ENCODE peak calls at places on chromosomes 16 and 17, in seven cellular contexts. T is pancreas, J is esophagus squamous epithelium, H is AG10803, E is astrocyte of the spinal cord, L is HFF-Myc, N is GM06990. G is an unnamed sample.

GRCh38 chr17:21160401-21160800 is 33.6 kb downstream of the DHRS7B start:
- DNase-seq in T (no peak), J (no peak), H (peak), E (no peak), L (no peak), N (no peak), G (peak)

GRCh38 chr16:83689385-83689831 is 118.4 kb upstream of the HSBP1 start:
- DNase-seq in T (no peak), J (no peak), H (peak), E (peak), L (peak), N (no peak), G (peak)

GRCh38 chr17:19702231-19702641 is 14.1 kb downstream of the SLC47A2 start:
- DNase-seq in T (no peak), J (no peak), H (no peak), E (no peak), L (no peak), N (no peak), G (no peak)

GRCh38 chr16:57669476-57670162 is 1.5 kb downstream of the ADGRG3 start:
- DNase-seq in T (no peak), J (no peak), H (no peak), E (no peak), L (no peak), N (no peak), G (no peak)

GRCh38 chr17:45425125-45425983 is 7.3 kb downstream of the ARHGAP27 start:
- DNase-seq in T (peak), J (no peak), H (peak), E (peak), L (peak), N (no peak), G (peak)

GRCh38 chr16:29231231-29231630 is 175.3 kb downstream of the NPIPB11 start:
- DNase-seq in T (no peak), J (no peak), H (peak), E (no peak), L (no peak), N (no peak), G (peak)

GRCh38 chr17:57906910-57907309 is 48.3 kb downstream of the CUEDC1 start:
- DNase-seq in T (no peak), J (no peak), H (no peak), E (no peak), L (no peak), N (no peak), G (no peak)

GRCh38 chr16:19304670-19305240 is 19.2 kb downstream of the CLEC19A start:
- DNase-seq in T (no peak), J (no peak), H (no peak), E (no peak), L (no peak), N (no peak), G (no peak)

GRCh38 chr16:19785081-19785480 is 67.0 kb downstream of the IQCK start:
- DNase-seq in T (no peak), J (no peak), H (no peak), E (no peak), L (no peak), N (no peak), G (no peak)

GRCh38 chr17:4948997-4949320 is 629 bp upstream of the PFN1 start:
- DNase-seq in T (peak), J (no peak), H (peak), E (peak), L (no peak), N (peak), G (peak)

GRCh38 chr17:69245617-69246016 is 17.0 kb upstream of the ABCA10 start:
- DNase-seq in T (no peak), J (no peak), H (no peak), E (no peak), L (no peak), N (peak), G (no peak)

GRCh38 chr17:57090560-57091185 is 5.6 kb downstream of the AKAP1 start:
- DNase-seq in T (no peak), J (no peak), H (peak), E (no peak), L (no peak), N (no peak), G (peak)

GRCh38 chr17:8954339-8954738 is 11.2 kb downstream of the PIK3R5 start:
- DNase-seq in T (no peak), J (peak), H (no peak), E (no peak), L (no peak), N (peak), G (no peak)

GRCh38 chr17:6572997-6573396 is 16.6 kb upstream of the PITPNM3 start:
- DNase-seq in T (no peak), J (no peak), H (no peak), E (no peak), L (no peak), N (no peak), G (no peak)

GRCh38 chr17:57121308-57122042 is 36.4 kb downstream of the AKAP1 start:
- DNase-seq in T (peak), J (no peak), H (peak), E (peak), L (no peak), N (no peak), G (peak)

GRCh38 chr17:27473748-27474609 is 17.7 kb downstream of the KSR1 start:
- DNase-seq in T (peak), J (no peak), H (no peak), E (no peak), L (no peak), N (peak), G (no peak)

GRCh38 chr16:52573365-52574104 is 26.6 kb upstream of the TOX3 start:
- DNase-seq in T (peak), J (no peak), H (no peak), E (no peak), L (no peak), N (no peak), G (no peak)

GRCh38 chr17:59330314-59330942 is 1.0 kb upstream of the YPEL2 start:
- DNase-seq in T (peak), J (no peak), H (no peak), E (no peak), L (no peak), N (no peak), G (no peak)

GRCh38 chr16:85031451-85031850 is 3.9 kb downstream of the KIAA0513 start:
- DNase-seq in T (no peak), J (no peak), H (no peak), E (no peak), L (no peak), N (no peak), G (no peak)

GRCh38 chr16:50473375-50473945 is 74.7 kb upstream of the NKD1 start:
- DNase-seq in T (no peak), J (no peak), H (no peak), E (no peak), L (peak), N (no peak), G (no peak)

GRCh38 chr17:48997103-48997826 is at the start of gene IGF2BP1:
- DNase-seq in T (no peak), J (no peak), H (peak), E (peak), L (no peak), N (no peak), G (peak)

DNA sequence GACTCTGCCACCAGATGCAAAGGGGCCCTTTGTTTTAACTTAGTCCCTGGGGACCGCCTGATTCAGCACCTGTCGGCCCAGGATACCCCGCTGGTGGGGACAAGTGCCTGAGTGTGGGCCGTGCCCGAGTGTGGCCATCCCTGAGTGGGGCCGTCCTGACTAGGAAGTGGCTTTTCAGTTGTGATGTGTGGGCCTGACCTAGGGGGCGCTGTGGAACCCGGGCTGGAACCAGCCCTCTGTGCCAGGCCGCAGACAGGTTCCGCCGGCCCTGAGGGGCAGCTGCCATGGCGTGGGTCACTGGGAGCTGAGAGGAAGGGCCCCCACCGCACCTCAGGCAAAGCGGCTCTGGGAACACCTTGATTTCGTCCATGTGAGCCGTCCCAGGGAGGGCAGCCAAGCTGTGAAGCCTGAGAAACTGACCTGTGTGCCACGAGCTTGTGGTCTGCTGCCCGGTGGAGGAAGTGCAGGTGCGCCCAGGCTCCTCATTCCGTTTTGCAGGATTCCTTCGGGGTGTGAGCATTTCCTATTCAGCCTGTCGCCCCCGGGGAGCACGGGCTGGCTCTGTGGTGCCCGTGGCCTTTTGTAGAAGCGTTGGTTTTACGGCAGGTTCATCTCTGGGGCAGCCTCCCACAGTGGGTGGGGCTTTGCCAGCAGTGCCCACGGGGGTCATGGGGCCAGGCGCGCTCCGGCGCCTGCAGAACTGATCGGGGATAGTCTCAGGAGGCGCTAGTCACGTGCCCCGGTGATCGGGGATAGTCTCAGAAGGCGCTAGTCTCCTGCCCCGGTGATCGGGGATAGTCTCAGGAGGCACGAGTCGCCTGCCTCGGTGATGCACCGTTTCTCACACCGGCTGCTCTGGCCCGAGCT is 5.3 kb downstream of the RPL13 start:
- DNase-seq in T (peak), J (no peak), H (no peak), E (peak), L (no peak), N (peak), G (no peak)
- H3K4me3 ChIP-seq in T (no peak), J (peak), H (peak), E (peak), L (no peak), N (no peak), G (peak)

DNA sequence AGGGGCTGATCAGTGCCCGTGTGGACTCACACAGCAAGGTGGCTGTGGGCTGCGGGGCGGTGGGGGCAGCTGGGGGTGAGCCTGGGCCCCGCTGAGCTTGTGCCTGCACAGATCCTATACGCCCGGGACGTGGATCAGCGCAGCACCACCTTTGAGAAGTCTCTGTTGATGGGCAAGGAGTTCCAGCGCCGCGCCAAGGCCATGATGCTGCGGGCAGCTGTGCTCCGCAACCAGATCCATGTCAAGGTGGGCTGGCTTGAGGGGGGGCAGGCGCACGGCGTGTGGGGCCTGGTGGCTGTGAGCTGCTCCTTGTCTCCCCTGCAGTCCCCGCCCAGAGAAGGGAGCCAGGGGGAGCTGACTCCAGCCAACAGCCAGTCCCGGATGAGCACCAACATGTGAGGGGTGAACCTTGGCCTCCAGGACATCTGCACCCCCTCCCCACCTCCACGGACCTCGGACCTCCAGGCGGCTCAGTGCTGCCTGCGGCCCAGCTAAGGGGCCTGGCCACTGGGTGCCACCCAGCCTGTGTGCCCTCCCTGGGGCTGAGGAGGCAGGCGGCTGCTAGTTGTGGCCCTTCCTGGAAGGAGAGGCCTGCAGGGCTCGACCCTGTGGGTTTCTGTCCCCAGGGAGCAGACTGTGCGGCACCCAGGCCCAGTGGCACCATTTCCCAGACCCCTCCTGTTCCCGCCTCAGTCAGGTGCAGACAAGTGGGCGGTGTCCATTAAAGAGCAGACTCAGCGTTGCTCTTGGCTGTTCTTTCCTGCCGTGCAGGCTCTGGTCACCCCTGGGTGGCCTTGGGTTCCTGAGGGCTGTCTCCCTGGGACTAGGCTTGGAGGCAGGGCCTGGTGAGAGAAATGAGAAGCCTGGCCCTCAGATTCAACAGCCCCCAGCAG is 5.3 kb downstream of the GPS1 start:
- DNase-seq in T (no peak), J (no peak), H (no peak), E (no peak), L (no peak), N (peak), G (no peak)
- H3K4me3 ChIP-seq in T (no peak), J (no peak), H (no peak), E (no peak), L (no peak), N (no peak), G (no peak)

GRCh38 chr16:1459967-1460366 is 14.9 kb downstream of the CLCN7 start:
- DNase-seq in T (no peak), J (no peak), H (no peak), E (no peak), L (no peak), N (peak), G (no peak)
- H3K4me3 ChIP-seq in T (no peak), J (no peak), H (no peak), E (no peak), L (no peak), N (no peak), G (no peak)

GRCh38 chr17:81394377-81394747 is 895 bp upstream of the BAHCC1 start:
- DNase-seq in T (no peak), J (no peak), H (no peak), E (no peak), L (no peak), N (no peak), G (no peak)
- H3K4me3 ChIP-seq in T (peak), J (peak), H (peak), E (no peak), L (peak), N (no peak), G (peak)

GRCh38 chr17:30290077-30290476 is 1.7 kb downstream of the BLMH start:
- DNase-seq in T (no peak), J (no peak), H (no peak), E (no peak), L (no peak), N (no peak), G (no peak)
- H3K4me3 ChIP-seq in T (no peak), J (no peak), H (no peak), E (no peak), L (peak), N (no peak), G (peak)